ENCODE peak calls at places on chromosomes 5 and 9, in nine cellular contexts. M is CD8-positive, alpha-beta memory T cell; R is A549; K is OCI-LY7; Q is fibroblast of lung; Y is heart left ventricle; A is right atrium auricular region; X is MM.1S; E is mesendoderm. B is an unnamed sample.

GRCh38 chr9:4050686-4051315 is 249.1 kb downstream of the GLIS3 start:
- DNase-seq in M (no peak), Y (no peak), Q (no peak), A (no peak), E (peak), X (no peak), K (no peak), R (no peak), B (no peak)

GRCh38 chr9:134919316-134919715 is 1.6 kb upstream of the FCN1 start:
- DNase-seq in A (no peak), M (no peak), Q (no peak), X (no peak), Y (no peak), E (no peak), K (no peak), R (no peak), B (no peak)

GRCh38 chr5:142433526-142434321 is 108.9 kb upstream of the SPRY4 start:
- DNase-seq in Y (no peak), R (no peak), K (no peak), A (no peak), E (peak), Q (peak), M (no peak), X (no peak), B (no peak)

GRCh38 chr5:133340002-133340755 is 272.2 kb downstream of the FSTL4 start:
- DNase-seq in K (no peak), Q (no peak), Y (no peak), E (no peak), R (no peak), X (no peak), M (no peak), A (no peak), B (no peak)

GRCh38 chr5:134649163-134649916 is 755 bp downstream of the SEC24A start:
- DNase-seq in R (peak), E (peak), K (peak), X (peak), Y (no peak), A (no peak), M (no peak), Q (peak), B (no peak)

GRCh38 chr9:78130004-78130403 is 98.4 kb upstream of the GNAQ start:
- DNase-seq in Y (no peak), X (no peak), K (peak), E (peak), R (peak), Q (peak), M (no peak), A (no peak), B (peak)

GRCh38 chr5:115415143-115415491 is 118.7 kb upstream of the CCDC112 start:
- DNase-seq in K (no peak), Q (peak), R (peak), Y (peak), X (no peak), M (no peak), A (no peak), E (peak), B (no peak)

GRCh38 chr5:108280248-108280647 is 101.7 kb downstream of the FBXL17 start:
- DNase-seq in Y (no peak), R (no peak), A (no peak), X (no peak), E (no peak), Q (no peak), M (no peak), K (no peak), B (no peak)

GRCh38 chr5:112379541-112380325 is 39.3 kb downstream of the EPB41L4A start:
- DNase-seq in Q (no peak), M (no peak), E (no peak), X (no peak), A (no peak), R (no peak), Y (no peak), K (no peak), B (no peak)

GRCh38 chr5:161400583-161400982 is 145.9 kb downstream of the GABRB2 start:
- DNase-seq in A (no peak), E (no peak), R (no peak), Y (no peak), M (no peak), Q (no peak), K (no peak), X (no peak), B (no peak)

GRCh38 chr9:133233681-133234432 is 24.8 kb upstream of the OBP2B start:
- DNase-seq in A (no peak), M (no peak), X (no peak), Y (no peak), R (no peak), K (no peak), E (no peak), Q (no peak), B (no peak)

GRCh38 chr9:136950656-136951030 is 1.4 kb upstream of the LCN12 start:
- DNase-seq in M (no peak), A (no peak), X (no peak), K (no peak), E (no peak), Y (peak), R (no peak), Q (no peak), B (peak)
- H3K27ac ChIP-seq in M (peak), A (peak), X (no peak), K (peak), E (no peak), Y (peak), R (peak), Q (no peak), B (peak)

DNA sequence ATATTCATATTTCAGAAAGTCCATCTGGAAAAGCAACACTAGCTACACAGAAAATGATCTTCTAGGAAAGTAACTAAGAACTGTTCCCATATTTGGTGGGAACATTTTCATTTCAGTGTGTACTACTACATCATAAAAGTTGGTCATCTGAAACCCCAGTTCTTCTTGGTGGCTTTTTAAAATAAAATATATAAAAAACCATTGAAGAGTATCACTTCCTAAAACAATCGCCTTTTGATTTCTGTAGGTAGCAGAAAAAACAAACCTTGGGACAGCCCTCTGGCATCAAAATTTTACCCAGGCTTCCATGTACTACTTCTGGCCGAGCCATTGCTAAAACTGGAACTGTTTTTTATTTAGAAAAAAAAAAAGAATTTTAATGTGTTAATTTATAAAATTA is 158.5 kb downstream of the MLLT3 start:
- DNase-seq in A (no peak), Y (no peak), K (no peak), M (no peak), Q (no peak), X (no peak), E (no peak), R (no peak), B (no peak)
- H3K27ac ChIP-seq in A (no peak), Y (no peak), K (no peak), M (no peak), Q (no peak), X (no peak), E (no peak), R (no peak), B (no peak)

DNA sequence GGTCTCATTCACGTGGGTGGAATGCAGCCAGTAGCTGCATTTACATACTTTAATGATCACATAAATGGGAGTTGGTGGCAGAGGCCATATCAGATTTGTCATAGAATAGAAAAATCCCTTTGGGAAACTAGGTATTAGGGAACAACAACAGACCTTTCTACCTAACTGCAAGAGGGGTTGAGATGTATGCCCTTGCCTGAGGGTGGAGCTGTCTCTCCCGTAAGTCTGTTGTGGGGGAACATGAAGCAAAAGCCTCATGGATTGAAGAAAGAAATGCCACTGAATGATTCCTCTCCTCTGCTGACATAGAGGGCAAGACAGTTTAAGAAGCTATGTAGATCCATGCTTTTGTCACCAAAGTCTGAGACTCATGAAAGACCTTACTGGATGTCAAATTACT is 461.3 kb downstream of the SPOCK1 start:
- DNase-seq in X (no peak), M (no peak), E (peak), A (no peak), Q (no peak), K (no peak), Y (no peak), R (no peak), B (no peak)
- H3K27ac ChIP-seq in X (no peak), M (no peak), E (no peak), A (no peak), Q (no peak), K (no peak), Y (no peak), R (no peak), B (no peak)

GRCh38 chr5:39639618-39640078 is 214.9 kb upstream of the DAB2 start:
- DNase-seq in Q (peak), A (no peak), E (no peak), X (no peak), K (no peak), M (no peak), R (no peak), Y (no peak), B (no peak)
- H3K27ac ChIP-seq in Q (no peak), A (no peak), E (no peak), X (no peak), K (no peak), M (no peak), R (no peak), Y (no peak), B (no peak)

B was measured in substantia nigra.